ENCODE peak calls at places on chromosomes 6 and 20, in ten cellular contexts. J is neural progenitor cell, D is heart right ventricle, H is epithelial cell of esophagus, W is left ventricle myocardium inferior, Q is astrocyte of the spinal cord, T is psoas muscle, S is right lobe of liver, V is astrocyte of the cerebellum, K is mammary epithelial cell. M is an unnamed sample.
A peak's percentile ranks its signal among the peaks of the same experiment; 100 is the strongest.

GRCh38 chr20:33407251-33407650 is 5.9 kb upstream of the CDK5RAP1 start:
- DNase-seq in J (no peak), D (no peak), H (peak; percentile 12), W (no peak), Q (peak; percentile 42), T (no peak), S (no peak), V (no peak), K (no peak), M (no peak)

GRCh38 chr6:111788779-111789276 is 84.4 kb downstream of the FYN start:
- DNase-seq in J (peak; percentile 54), D (no peak), H (no peak), W (no peak), Q (no peak), T (no peak), S (no peak), V (no peak), K (no peak), M (no peak)

GRCh38 chr6:109381747-109382575 is at the start of gene CD164:
- DNase-seq in J (peak; percentile 99), D (peak; percentile 95), H (peak; percentile 95), W (peak; percentile 94), Q (peak; percentile 95), T (peak; percentile 94), S (peak; percentile 95), V (peak; percentile 85), K (peak; percentile 94), M (peak; percentile 96)

GRCh38 chr20:22052025-22052527 is 346.6 kb downstream of the PAX1 start:
- DNase-seq in J (no peak), D (no peak), H (no peak), W (no peak), Q (no peak), T (no peak), S (no peak), V (no peak), K (no peak), M (no peak)

GRCh38 chr6:5115168-5115567 is 30.0 kb downstream of the PPP1R3G start:
- DNase-seq in J (no peak), D (no peak), H (no peak), W (peak; percentile 34), Q (peak; percentile 74), T (no peak), S (peak; percentile 47), V (peak; percentile 24), K (no peak), M (peak; percentile 40)

GRCh38 chr20:54067606-54068174 is 2.7 kb downstream of the BCAS1 start:
- DNase-seq in J (no peak), D (no peak), H (peak; percentile 95), W (peak; percentile 46), Q (peak; percentile 15), T (no peak), S (peak; percentile 71), V (no peak), K (peak; percentile 84), M (peak; percentile 29)

GRCh38 chr6:48597951-48598350 is 487.0 kb upstream of the PTCHD4 start:
- DNase-seq in J (no peak), D (no peak), H (no peak), W (no peak), Q (no peak), T (no peak), S (no peak), V (no peak), K (no peak), M (no peak)

GRCh38 chr6:41548841-41549642 is 2.9 kb downstream of the FOXP4 start:
- DNase-seq in J (no peak), D (no peak), H (no peak), W (no peak), Q (no peak), T (no peak), S (no peak), V (no peak), K (no peak), M (no peak)

GRCh38 chr6:159973951-159974350 is 5.1 kb downstream of the IGF2R start:
- DNase-seq in J (no peak), D (no peak), H (peak; percentile 83), W (no peak), Q (peak; percentile 66), T (no peak), S (no peak), V (no peak), K (peak; percentile 79), M (peak; percentile 65)

GRCh38 chr6:159490298-159490937 is 202.6 kb downstream of the SOD2 start:
- DNase-seq in J (no peak), D (peak; percentile 26), H (peak; percentile 6), W (no peak), Q (no peak), T (peak; percentile 48), S (no peak), V (no peak), K (peak; percentile 4), M (no peak)

GRCh38 chr20:6120491-6120988 is 2.3 kb downstream of the FERMT1 start:
- DNase-seq in J (no peak), D (no peak), H (no peak), W (no peak), Q (no peak), T (no peak), S (no peak), V (no peak), K (no peak), M (no peak)

GRCh38 chr20:6116763-6117162 is 6.1 kb downstream of the FERMT1 start:
- DNase-seq in J (no peak), D (no peak), H (no peak), W (no peak), Q (no peak), T (no peak), S (no peak), V (no peak), K (no peak), M (no peak)

DNA sequence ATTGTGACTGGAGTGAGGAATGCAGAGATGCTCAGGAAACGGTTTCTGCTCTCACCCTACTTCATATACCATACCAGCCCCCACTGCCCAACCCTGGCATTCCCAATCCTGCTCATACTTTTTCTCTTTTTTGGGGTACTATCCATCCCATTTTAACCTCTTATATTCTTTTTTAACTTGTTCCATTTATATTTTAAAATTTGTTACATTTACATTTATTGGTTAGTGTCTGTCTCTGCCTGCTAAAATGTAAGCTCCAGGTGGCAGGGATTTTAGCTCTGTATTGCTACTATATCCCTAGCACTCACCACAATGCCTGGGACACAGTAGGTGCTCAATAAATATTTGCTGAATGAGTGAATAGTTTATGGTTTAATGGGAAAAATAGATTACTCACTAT is 8.1 kb downstream of the FERMT1 start:
- DNase-seq in J (no peak), D (no peak), H (no peak), W (no peak), Q (no peak), T (no peak), S (no peak), V (no peak), K (no peak), M (no peak)
- H3K4me3 ChIP-seq in J (no peak overlapping the region), D (no peak overlapping the region), H (no peak overlapping the region), W (no peak overlapping the region), Q (no peak overlapping the region), T (no peak overlapping the region), S (no peak overlapping the region), V (no peak overlapping the region), K (no peak overlapping the region), M (no peak overlapping the region)

DNA sequence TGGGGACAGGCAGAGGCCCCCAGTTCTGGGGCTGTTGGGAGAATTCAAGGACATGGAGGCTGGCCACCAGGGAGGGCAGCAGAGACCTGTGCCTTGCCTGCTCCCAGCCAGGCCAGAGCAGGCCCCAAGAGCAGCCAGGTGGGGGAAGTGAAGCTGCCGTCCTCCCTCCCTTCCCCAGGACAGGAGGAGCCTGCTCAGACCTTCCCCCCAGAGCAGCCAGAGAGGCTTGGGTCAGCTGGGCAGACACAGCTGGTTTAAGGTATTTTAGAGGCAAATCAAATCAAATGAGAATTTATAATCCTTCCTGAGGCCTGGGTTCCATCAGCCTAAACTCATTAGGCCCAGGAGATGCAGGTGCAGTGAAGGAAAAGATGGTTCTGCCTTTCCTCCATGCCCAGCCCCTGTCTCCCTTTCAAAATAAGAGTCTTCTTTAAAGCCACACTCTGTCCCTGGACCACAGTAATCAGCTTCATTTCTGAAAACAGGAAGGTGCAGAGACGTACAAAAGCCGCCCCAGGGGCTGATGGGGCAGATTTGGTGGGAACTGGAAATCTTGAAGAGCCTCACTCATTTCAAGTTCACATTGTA is 21.7 kb downstream of the BMP7 start:
- DNase-seq in J (peak; percentile 44), D (no peak), H (no peak), W (no peak), Q (no peak), T (no peak), S (no peak), V (no peak), K (no peak), M (no peak)
- TF ChIP-seq CTCF in J (peak; percentile 23), D (no peak), H (no peak), W (peak; percentile 14), Q (no peak), T (no peak), S (no peak), V (no peak), K (no peak), M (no peak)

GRCh38 chr20:19991826-19992225 is 25.3 kb upstream of the NAA20 start:
- DNase-seq in J (no peak), D (no peak), H (no peak), W (no peak), Q (no peak), T (no peak), S (no peak), V (no peak), K (no peak), M (no peak)
- H3K4me3 ChIP-seq in J (no peak overlapping the region), D (no peak overlapping the region), H (no peak overlapping the region), W (no peak overlapping the region), Q (no peak overlapping the region), T (no peak overlapping the region), S (no peak overlapping the region), V (no peak overlapping the region), K (no peak overlapping the region), M (no peak overlapping the region)

DNA sequence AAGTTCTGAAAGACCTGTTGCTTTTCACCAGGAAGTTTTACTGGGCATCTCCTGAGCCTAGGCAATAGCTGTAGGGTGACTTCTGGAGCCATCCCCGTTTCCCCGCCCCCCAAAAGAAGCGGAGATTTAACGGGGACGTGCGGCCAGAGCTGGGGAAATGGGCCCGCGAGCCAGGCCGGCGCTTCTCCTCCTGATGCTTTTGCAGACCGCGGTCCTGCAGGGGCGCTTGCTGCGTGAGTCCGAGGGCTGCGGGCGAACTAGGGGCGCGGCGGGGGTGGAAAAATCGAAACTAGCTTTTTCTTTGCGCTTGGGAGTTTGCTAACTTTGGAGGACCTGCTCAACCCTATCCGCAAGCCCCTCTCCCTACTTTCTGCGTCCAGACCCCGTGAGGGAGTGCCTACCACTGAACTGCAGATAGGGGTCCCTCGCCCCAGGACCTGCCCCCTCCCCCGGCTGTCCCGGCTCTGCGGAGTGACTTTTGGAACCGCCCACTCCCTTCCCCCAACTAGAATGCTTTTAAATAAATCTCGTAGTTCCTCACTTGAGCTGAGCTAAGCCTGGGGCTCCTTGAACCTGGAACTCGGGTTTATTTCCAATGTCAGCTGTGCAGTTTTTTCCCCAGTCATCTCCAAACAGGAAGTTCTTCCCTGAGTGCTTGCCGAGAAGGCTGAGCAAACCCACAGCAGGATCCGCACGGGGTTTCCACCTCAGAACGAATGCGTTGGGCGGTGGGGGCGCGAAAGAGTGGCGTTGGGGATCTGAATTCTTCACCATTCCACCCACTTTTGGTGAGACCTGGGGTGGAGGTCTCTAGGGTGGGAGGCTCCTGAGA is at the start of gene HFE:
- DNase-seq in J (peak; percentile 50), D (peak; percentile 65), H (peak; percentile 54), W (peak; percentile 57), Q (peak; percentile 64), T (peak; percentile 46), S (peak; percentile 65), V (no peak), K (peak; percentile 51), M (peak; percentile 68)
- TF ChIP-seq CTCF in J (peak; percentile 26), D (no peak), H (no peak), W (peak; percentile 40), Q (no peak), T (no peak), S (no peak), V (no peak), K (no peak), M (no peak)

GRCh38 chr6:29828471-29828797 is 809 bp downstream of the HLA-G start:
- DNase-seq in J (peak; percentile 33), D (no peak), H (peak; percentile 11), W (no peak), Q (no peak), T (no peak), S (no peak), V (no peak), K (no peak), M (no peak)
- H3K4me3 ChIP-seq in J (peak overlapping the region; percentile 47), D (peak overlapping the region; percentile 37), H (peak overlapping the region; percentile 19), W (peak overlapping the region; percentile 61), Q (no peak overlapping the region), T (peak overlapping the region; percentile 46), S (no peak overlapping the region), V (no peak overlapping the region), K (no peak overlapping the region), M (no peak overlapping the region)

M was measured in cardiac fibroblast.